ENCODE peak calls at places on chromosomes 7 and 10, in eight cellular contexts. Z is transverse colon, T is IMR-90, R is A549, I is lower leg skin, O is GM12891, M is Peyer's patch, J is suprapubic skin. L is an unnamed sample.

GRCh38 chr10:33353334-33353733 is 18.9 kb upstream of the NRP1 start:
- DNase-seq in Z (no peak), T (no peak), R (no peak), I (no peak), O (no peak), M (no peak), J (no peak), L (no peak)

GRCh38 chr7:21543528-21544302 is 876 bp downstream of the DNAH11 start:
- DNase-seq in Z (no peak), T (no peak), R (no peak), I (no peak), O (no peak), M (no peak), J (no peak), L (no peak)

GRCh38 chr10:18071591-18071990 is 68.6 kb upstream of the CACNB2 start:
- DNase-seq in Z (no peak), T (no peak), R (no peak), I (no peak), O (no peak), M (no peak), J (no peak), L (no peak)

GRCh38 chr7:104231054-104232046 is 23.5 kb upstream of the ORC5 start:
- DNase-seq in Z (peak), T (peak), R (peak), I (peak), O (peak), M (peak), J (no peak), L (peak)

GRCh38 chr7:6636741-6637543 is at the start of gene ZNF316:
- DNase-seq in Z (peak), T (peak), R (peak), I (no peak), O (peak), M (peak), J (no peak), L (peak)

GRCh38 chr7:66043681-66044497 is 31.7 kb upstream of the ASL start:
- DNase-seq in Z (peak), T (no peak), R (no peak), I (peak), O (peak), M (no peak), J (no peak), L (peak)

GRCh38 chr7:23938937-23939552 is 229.0 kb downstream of the STK31 start:
- DNase-seq in Z (peak), T (peak), R (peak), I (no peak), O (peak), M (no peak), J (no peak), L (no peak)

GRCh38 chr10:88065384-88066049 is 202.1 kb downstream of the PTEN start:
- DNase-seq in Z (no peak), T (no peak), R (no peak), I (no peak), O (no peak), M (no peak), J (no peak), L (no peak)

GRCh38 chr7:80918406-80918805 is 445 bp downstream of the SEMA3C start:
- DNase-seq in Z (no peak), T (no peak), R (no peak), I (no peak), O (peak), M (no peak), J (no peak), L (no peak)

GRCh38 chr7:39252916-39253315 is 275.2 kb downstream of the POU6F2 start:
- DNase-seq in Z (no peak), T (peak), R (no peak), I (no peak), O (no peak), M (no peak), J (no peak), L (no peak)

GRCh38 chr7:155763122-155763521 is 49.1 kb downstream of the SHH start:
- DNase-seq in Z (no peak), T (no peak), R (no peak), I (no peak), O (no peak), M (no peak), J (no peak), L (no peak)

GRCh38 chr10:4725917-4726606 is 99.9 kb upstream of the AKR1E2 start:
- DNase-seq in Z (no peak), T (peak), R (peak), I (no peak), O (no peak), M (no peak), J (no peak), L (no peak)

GRCh38 chr7:17021205-17021604 is 139.4 kb upstream of the AGR3 start:
- DNase-seq in Z (no peak), T (peak), R (no peak), I (no peak), O (no peak), M (no peak), J (no peak), L (no peak)

GRCh38 chr10:7409732-7410168 is 1.1 kb downstream of the SFMBT2 start:
- DNase-seq in Z (no peak), T (no peak), R (no peak), I (no peak), O (no peak), M (no peak), J (no peak), L (no peak)

GRCh38 chr10:110530131-110530831 is 32.6 kb downstream of the DUSP5 start:
- DNase-seq in Z (no peak), T (no peak), R (peak), I (peak), O (no peak), M (no peak), J (peak), L (no peak)

GRCh38 chr7:19397917-19398316 is 252.7 kb upstream of the FERD3L start:
- DNase-seq in Z (no peak), T (peak), R (no peak), I (no peak), O (no peak), M (no peak), J (no peak), L (no peak)

GRCh38 chr10:3321123-3321522 is 148.5 kb upstream of the PITRM1 start:
- DNase-seq in Z (no peak), T (no peak), R (no peak), I (no peak), O (no peak), M (no peak), J (no peak), L (no peak)

GRCh38 chr7:86645676-86646276 is 2.1 kb downstream of the GRM3 start:
- DNase-seq in Z (no peak), T (no peak), R (no peak), I (no peak), O (no peak), M (no peak), J (no peak), L (no peak)

GRCh38 chr10:5832946-5833345 is 19.7 kb upstream of the GDI2 start:
- DNase-seq in Z (peak), T (no peak), R (no peak), I (peak), O (no peak), M (no peak), J (no peak), L (no peak)

GRCh38 chr7:26279405-26279804 is 12.3 kb upstream of the SNX10 start:
- DNase-seq in Z (no peak), T (no peak), R (no peak), I (no peak), O (no peak), M (no peak), J (no peak), L (no peak)

GRCh38 chr10:74011762-74012161 is 13.8 kb downstream of the VCL start:
- DNase-seq in Z (no peak), T (peak), R (no peak), I (peak), O (no peak), M (no peak), J (no peak), L (no peak)

GRCh38 chr10:93386496-93387369 is 95.4 kb downstream of the MYOF start:
- DNase-seq in Z (no peak), T (no peak), R (no peak), I (peak), O (no peak), M (no peak), J (no peak), L (peak)

GRCh38 chr10:97676770-97677581 is 10.1 kb downstream of the AVPI1 start:
- DNase-seq in Z (peak), T (peak), R (peak), I (no peak), O (peak), M (peak), J (no peak), L (no peak)

GRCh38 chr10:61463035-61463909 is 10.1 kb upstream of the TMEM26 start:
- DNase-seq in Z (no peak), T (peak), R (no peak), I (no peak), O (no peak), M (no peak), J (no peak), L (no peak)

GRCh38 chr10:71970869-71971268 is 6.7 kb downstream of the CHST3 start:
- DNase-seq in Z (no peak), T (no peak), R (no peak), I (no peak), O (no peak), M (no peak), J (no peak), L (no peak)

GRCh38 chr7:84811427-84811826 is 375.4 kb downstream of the SEMA3D start:
- DNase-seq in Z (no peak), T (no peak), R (no peak), I (no peak), O (no peak), M (no peak), J (no peak), L (no peak)

GRCh38 chr10:32357056-32357735 is 10.2 kb upstream of the EPC1 start:
- DNase-seq in Z (no peak), T (no peak), R (no peak), I (no peak), O (no peak), M (no peak), J (no peak), L (no peak)

GRCh38 chr7:6705959-6706665 is 635 bp downstream of the ZNF12 start:
- DNase-seq in Z (peak), T (peak), R (peak), I (peak), O (peak), M (peak), J (no peak), L (peak)

GRCh38 chr10:103654925-103655324 is 161.4 kb downstream of the NEURL1 start:
- DNase-seq in Z (no peak), T (no peak), R (no peak), I (no peak), O (no peak), M (no peak), J (no peak), L (no peak)
- TF ChIP-seq POLR2A in Z (no peak), T (no peak), R (no peak), I (no peak), O (no peak), M (no peak), J (no peak), L (no peak)

GRCh38 chr7:102464577-102465280 is at the start of the genes ALKBH4 and LRWD1:
- DNase-seq in Z (peak), T (peak), R (peak), I (peak), O (peak), M (peak), J (peak), L (peak)
- TF ChIP-seq POLR2A in Z (peak), T (peak), R (peak), I (no peak), O (peak), M (peak), J (peak), L (peak)

DNA sequence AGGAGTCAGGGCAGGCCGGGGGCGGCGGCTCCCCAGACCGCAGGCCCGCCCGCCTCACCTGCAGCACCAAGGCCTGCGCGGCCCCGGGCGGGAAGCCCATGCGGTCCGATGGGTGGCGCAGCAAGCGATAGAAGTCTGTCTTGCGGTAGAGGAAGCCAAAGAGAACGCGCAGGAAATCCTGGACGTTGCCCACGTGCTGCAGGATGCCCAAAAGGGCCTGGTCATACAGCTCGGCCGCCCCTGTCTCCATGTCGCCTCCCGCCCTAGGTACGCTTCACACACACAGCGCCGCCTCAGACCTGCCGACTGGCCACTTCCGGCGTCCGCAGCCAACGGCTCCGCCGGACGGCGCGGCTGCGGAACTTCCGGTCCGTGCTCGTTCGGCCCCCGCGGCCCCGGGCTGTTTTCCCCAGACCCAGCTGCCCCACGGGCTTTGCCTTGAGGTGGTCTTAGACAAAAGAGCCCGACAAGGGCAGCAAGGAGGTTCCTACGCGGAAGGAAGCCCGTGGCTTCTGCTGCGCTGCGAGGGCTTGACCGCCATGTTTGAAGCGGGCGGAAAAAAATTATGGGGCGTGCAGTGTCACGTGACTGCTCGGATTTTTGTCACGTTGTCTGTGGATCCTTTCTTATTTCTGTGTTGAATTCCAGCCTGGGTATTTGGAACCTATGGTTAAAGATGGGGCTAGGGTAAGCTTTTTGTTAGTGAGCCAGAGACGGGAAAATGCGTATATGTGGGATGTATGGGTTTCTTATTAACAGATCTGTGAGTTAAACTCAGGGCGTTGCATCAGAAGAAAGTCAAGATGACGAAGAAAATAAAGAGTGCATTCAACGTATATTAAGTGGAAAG is at the start of gene NUDCD3:
- DNase-seq in Z (peak), T (peak), R (peak), I (peak), O (peak), M (peak), J (peak), L (peak)
- TF ChIP-seq POLR2A in Z (peak), T (peak), R (peak), I (no peak), O (peak), M (peak), J (peak), L (peak)

DNA sequence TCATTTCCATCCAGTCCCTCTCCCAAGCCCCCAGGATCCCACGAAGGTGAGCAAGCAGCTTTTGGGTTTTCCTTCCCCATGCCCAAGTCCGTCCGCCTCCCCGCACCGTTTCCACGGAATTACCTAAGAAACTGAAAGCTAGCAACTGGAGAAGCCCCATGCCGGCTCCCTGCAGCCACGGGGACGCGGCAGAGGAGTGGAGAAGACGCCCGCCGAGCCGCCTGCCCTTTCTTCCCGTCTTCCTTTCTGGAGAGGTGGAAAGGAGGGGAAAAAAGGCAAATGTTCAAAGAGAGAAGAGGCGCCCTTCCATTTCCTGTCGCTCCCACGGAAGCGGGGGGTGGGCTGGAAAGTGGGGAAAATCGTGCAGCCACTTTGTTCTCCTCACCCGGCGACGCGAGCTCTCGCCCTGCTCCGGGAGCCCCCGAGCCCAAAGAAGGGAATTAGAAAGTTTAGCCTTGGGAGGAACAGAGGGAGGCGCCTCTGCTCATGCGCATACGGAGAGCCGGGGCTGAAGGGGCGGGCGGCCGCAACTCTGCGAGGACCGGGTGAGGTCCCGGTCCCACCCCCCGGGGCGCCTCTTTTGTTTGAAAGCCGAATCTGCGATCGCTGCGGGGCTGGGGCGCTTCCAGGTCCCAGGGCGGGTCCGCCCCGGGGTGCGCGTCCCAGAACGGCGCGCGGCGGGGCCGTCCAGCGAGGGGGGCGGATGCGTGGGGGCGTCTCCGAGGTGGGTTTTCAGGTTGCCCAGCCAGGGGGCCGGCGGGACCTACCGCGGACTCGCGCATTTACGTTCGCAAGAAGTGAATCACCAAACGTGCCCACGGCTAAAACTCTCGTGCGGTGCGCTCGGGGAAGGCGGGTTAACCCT is at the start of gene LAMB1:
- DNase-seq in Z (peak), T (peak), R (peak), I (peak), O (peak), M (no peak), J (no peak), L (no peak)
- TF ChIP-seq POLR2A in Z (peak), T (peak), R (peak), I (no peak), O (no peak), M (no peak), J (peak), L (peak)

DNA sequence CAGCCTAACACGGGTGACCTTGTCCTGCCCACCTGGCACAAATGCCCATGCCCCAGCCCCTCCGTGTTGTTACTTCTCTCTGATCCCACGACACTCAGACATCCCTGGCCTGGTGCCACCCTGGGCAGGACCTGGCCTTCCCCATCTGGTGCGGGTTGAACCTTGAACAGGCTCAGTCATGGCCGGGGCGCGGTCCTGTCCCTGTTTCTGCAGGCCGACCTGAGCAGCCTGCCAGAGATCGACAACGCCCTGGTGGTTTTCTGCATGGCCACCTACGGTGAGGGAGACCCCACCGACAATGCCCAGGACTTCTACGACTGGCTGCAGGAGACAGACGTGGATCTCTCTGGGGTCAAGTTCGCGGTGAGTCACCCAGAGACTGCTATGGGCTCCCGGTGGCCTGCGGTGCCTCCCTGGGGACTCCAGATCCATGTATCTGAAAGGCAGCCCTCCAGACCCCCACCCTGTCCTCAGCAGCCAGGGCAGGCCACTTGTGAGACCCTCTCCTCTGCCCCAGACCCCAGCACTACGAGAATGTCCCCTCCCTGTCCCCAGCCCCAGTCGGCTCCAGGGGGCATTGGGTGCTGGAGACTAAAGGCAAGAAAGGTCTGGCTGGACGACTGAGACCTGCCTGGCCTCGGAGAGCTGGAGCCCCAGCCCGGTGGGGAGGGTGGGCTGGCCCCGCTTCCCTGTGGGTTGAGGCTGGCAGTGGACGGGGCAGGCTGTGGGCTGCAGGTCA is 14.1 kb downstream of the TMEM120A start:
- DNase-seq in Z (peak), T (no peak), R (no peak), I (no peak), O (no peak), M (no peak), J (no peak), L (peak)
- TF ChIP-seq POLR2A in Z (peak), T (no peak), R (no peak), I (no peak), O (no peak), M (no peak), J (no peak), L (no peak)

GRCh38 chr10:49298666-49298989 is 342 bp upstream of the C10orf71 start:
- DNase-seq in Z (no peak), T (no peak), R (no peak), I (no peak), O (no peak), M (no peak), J (no peak), L (peak)

GRCh38 chr10:49299816-49300139 is 808 bp downstream of the C10orf71 start:
- DNase-seq in Z (no peak), T (no peak), R (no peak), I (no peak), O (peak), M (peak), J (no peak), L (no peak)

GRCh38 chr10:49297818-49298665 is 928 bp upstream of the C10orf71 start:
- DNase-seq in Z (no peak), T (no peak), R (no peak), I (no peak), O (no peak), M (no peak), J (no peak), L (no peak)

GRCh38 chr10:49300140-49300974 is 1.4 kb downstream of the C10orf71 start:
- DNase-seq in Z (no peak), T (peak), R (no peak), I (no peak), O (no peak), M (peak), J (no peak), L (peak)

GRCh38 chr10:49298990-49299815 is at the start of gene C10orf71:
- DNase-seq in Z (no peak), T (peak), R (no peak), I (no peak), O (no peak), M (no peak), J (no peak), L (peak)
- TF ChIP-seq POLR2A in Z (no peak), T (no peak), R (no peak), I (no peak), O (no peak), M (no peak), J (no peak), L (peak)

DNA sequence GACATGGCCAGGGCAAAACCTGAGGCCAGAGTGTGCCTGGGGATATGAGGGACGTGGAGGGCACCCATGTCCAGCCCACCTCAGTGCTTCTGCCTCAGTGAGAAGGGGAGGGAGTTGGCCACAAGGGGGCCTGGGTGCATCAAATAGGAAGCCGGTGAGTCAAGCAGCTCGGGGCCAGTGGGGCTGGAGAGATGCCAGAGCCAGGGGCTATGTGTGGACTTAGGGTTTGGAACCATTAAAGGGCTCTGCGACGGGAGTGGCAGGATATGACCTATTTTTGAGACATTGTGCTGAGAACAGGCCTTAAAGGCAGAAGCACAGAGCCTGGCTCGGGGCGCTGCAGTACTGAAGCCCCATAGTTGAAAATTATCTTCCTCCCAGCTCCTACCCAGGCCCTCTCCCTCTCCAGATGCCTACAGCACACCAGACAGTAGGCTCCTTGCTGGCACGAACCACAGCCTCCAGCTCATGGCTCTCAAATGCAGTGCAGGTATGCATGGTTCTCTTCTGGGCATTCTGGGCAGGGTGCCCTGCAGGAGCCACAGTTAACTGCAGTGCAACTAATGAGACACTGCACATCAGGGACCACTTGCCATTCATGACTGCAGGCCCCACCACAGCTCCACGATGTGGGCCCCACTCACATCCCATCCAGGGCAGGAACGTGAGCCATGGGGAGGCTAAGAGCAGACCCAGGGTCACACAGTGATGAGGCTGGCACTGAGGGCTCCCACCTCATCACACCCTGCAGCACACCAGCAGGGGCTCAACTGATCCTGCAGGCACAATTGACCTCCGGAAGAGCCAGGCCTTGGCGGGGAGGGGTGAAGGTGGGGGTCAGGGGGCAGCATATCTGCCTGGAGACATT is 7.2 kb upstream of the PGAM2 start:
- DNase-seq in Z (peak), T (peak), R (peak), I (no peak), O (peak), M (peak), J (peak), L (peak)
- TF ChIP-seq POLR2A in Z (no peak), T (peak), R (no peak), I (no peak), O (peak), M (no peak), J (no peak), L (no peak)